ENCODE peak calls at places on chromosomes 13 and 19, in ten cellular contexts. A, V, M, X, L, T, D, J, Z and B are unnamed samples.

GRCh38 chr13:51639171-51639570 is 54.9 kb downstream of the WDFY2 start:
- DNase-seq in A (no peak), V (no peak), M (no peak), X (no peak), L (no peak), T (no peak), D (no peak), J (peak; percentile 37), Z (no peak), B (no peak)

GRCh38 chr13:24500977-24501376 is 11.6 kb downstream of the PARP4 start:
- DNase-seq in A (no peak), V (no peak), M (peak; percentile 81), X (no peak), L (no peak), T (no peak), D (no peak), J (peak; percentile 94), Z (no peak), B (no peak)

GRCh38 chr13:33917135-33917534 is 99.2 kb downstream of the RFC3 start:
- DNase-seq in A (no peak), V (no peak), M (no peak), X (no peak), L (no peak), T (no peak), D (no peak), J (no peak), Z (no peak), B (no peak)

GRCh38 chr13:64793592-64793991 is 2436.5 kb downstream of the PCDH9 start:
- DNase-seq in A (no peak), V (no peak), M (no peak), X (no peak), L (no peak), T (no peak), D (no peak), J (no peak), Z (no peak), B (no peak)

GRCh38 chr13:21813844-21814243 is 143.0 kb downstream of the FGF9 start:
- DNase-seq in A (no peak), V (no peak), M (no peak), X (no peak), L (no peak), T (no peak), D (no peak), J (no peak), Z (no peak), B (no peak)

GRCh38 chr13:24385902-24386301 is 76.5 kb downstream of the C1QTNF9 start:
- DNase-seq in A (no peak), V (no peak), M (no peak), X (no peak), L (no peak), T (no peak), D (no peak), J (no peak), Z (no peak), B (no peak)

GRCh38 chr19:19865750-19866598 is at the start of gene ZNF253:
- DNase-seq in A (peak; percentile 97), V (peak; percentile 91), M (peak; percentile 95), X (peak; percentile 98), L (peak; percentile 94), T (peak; percentile 93), D (peak; percentile 82), J (peak; percentile 85), Z (peak; percentile 94), B (peak; percentile 94)

GRCh38 chr19:10270180-10270615 is 722 bp upstream of the ICAM1 start:
- DNase-seq in A (no peak), V (no peak), M (peak; percentile 55), X (no peak), L (peak; percentile 93), T (no peak), D (peak; percentile 80), J (no peak), Z (no peak), B (no peak)

GRCh38 chr13:28636677-28637317 is 22.1 kb upstream of the POMP start:
- DNase-seq in A (peak; percentile 79), V (no peak), M (peak; percentile 81), X (peak; percentile 86), L (no peak), T (peak; percentile 51), D (no peak), J (peak; percentile 75), Z (peak; percentile 39), B (peak; percentile 82)

GRCh38 chr13:113066142-113066455 is 39.5 kb upstream of the F7 start:
- DNase-seq in A (no peak), V (no peak), M (no peak), X (no peak), L (no peak), T (no peak), D (no peak), J (no peak), Z (no peak), B (no peak)

GRCh38 chr13:25286308-25286968 is 850 bp downstream of the MTMR6 start:
- DNase-seq in A (peak; percentile 46), V (no peak), M (peak; percentile 63), X (peak; percentile 10), L (peak; percentile 58), T (no peak), D (no peak), J (peak; percentile 49), Z (peak; percentile 9), B (peak; percentile 56)

GRCh38 chr13:22357132-22357531 is 686.3 kb downstream of the FGF9 start:
- DNase-seq in A (no peak), V (no peak), M (no peak), X (no peak), L (no peak), T (peak; percentile 39), D (no peak), J (no peak), Z (no peak), B (no peak)

GRCh38 chr19:51948979-51949378 is 21.7 kb downstream of the ZNF613 start:
- DNase-seq in A (no peak), V (no peak), M (peak; percentile 38), X (no peak), L (no peak), T (no peak), D (no peak), J (peak; percentile 4), Z (no peak), B (peak; percentile 17)

GRCh38 chr13:60351816-60352215 is 45.2 kb upstream of the TDRD3 start:
- DNase-seq in A (no peak), V (no peak), M (no peak), X (no peak), L (no peak), T (no peak), D (no peak), J (no peak), Z (no peak), B (no peak)

GRCh38 chr13:106156468-106156867 is 379.0 kb downstream of the EFNB2 start:
- DNase-seq in A (peak; percentile 49), V (no peak), M (peak; percentile 99), X (no peak), L (no peak), T (peak; percentile 90), D (no peak), J (peak; percentile 86), Z (no peak), B (no peak)

GRCh38 chr19:3614858-3615505 is 8.3 kb upstream of the TBXA2R start:
- DNase-seq in A (no peak), V (no peak), M (no peak), X (no peak), L (no peak), T (no peak), D (no peak), J (no peak), Z (no peak), B (no peak)

GRCh38 chr13:102392810-102393209 is 9.0 kb downstream of the FGF14 start:
- DNase-seq in A (no peak), V (no peak), M (no peak), X (no peak), L (no peak), T (no peak), D (no peak), J (no peak), Z (no peak), B (no peak)

GRCh38 chr13:73578251-73578875 is 519.6 kb downstream of the KLF5 start:
- DNase-seq in A (no peak), V (no peak), M (peak; percentile 46), X (no peak), L (no peak), T (no peak), D (no peak), J (peak; percentile 18), Z (no peak), B (no peak)